ENCODE peak calls at places on chromosome 19, in six cellular contexts. X, Y, M, T, L and D are unnamed samples.

GRCh38 chr19:18282788-18283141 is 1.3 kb upstream of the JUND start:
- DNase-seq in X (no peak), Y (no peak), M (no peak), T (peak), L (no peak), D (no peak)

GRCh38 chr19:4115818-4116385 is 8.0 kb downstream of the MAP2K2 start:
- DNase-seq in X (no peak), Y (no peak), M (no peak), T (peak), L (no peak), D (no peak)

GRCh38 chr19:10290876-10291553 is 1.3 kb downstream of the ICAM5 start:
- DNase-seq in X (peak), Y (no peak), M (no peak), T (peak), L (no peak), D (no peak)

GRCh38 chr19:1276620-1277007 is 1.3 kb downstream of the FAM174C start:
- DNase-seq in X (no peak), Y (no peak), M (no peak), T (peak), L (no peak), D (no peak)

GRCh38 chr19:658916-659839 is 3.8 kb downstream of the RNF126 start:
- DNase-seq in X (no peak), Y (no peak), M (no peak), T (peak), L (no peak), D (no peak)

GRCh38 chr19:11414544-11414943 is 4.6 kb downstream of the RGL3 start:
- DNase-seq in X (no peak), Y (no peak), M (no peak), T (no peak), L (no peak), D (no peak)

GRCh38 chr19:35350591-35350990 is 2.9 kb downstream of the FFAR1 start:
- DNase-seq in X (peak), Y (no peak), M (no peak), T (peak), L (no peak), D (no peak)

GRCh38 chr19:15628236-15629002 is 12.3 kb upstream of the CYP4F3 start:
- DNase-seq in X (no peak), Y (no peak), M (no peak), T (no peak), L (no peak), D (no peak)

GRCh38 chr19:55305983-55306562 is 19.1 kb downstream of the TMEM150B start:
- DNase-seq in X (no peak), Y (peak), M (no peak), T (peak), L (no peak), D (no peak)

GRCh38 chr19:46764817-46765291 is 18.6 kb upstream of the STRN4 start:
- DNase-seq in X (no peak), Y (no peak), M (no peak), T (no peak), L (no peak), D (no peak)

GRCh38 chr19:34904846-34905527 is 21.7 kb upstream of the ZNF30 start:
- DNase-seq in X (peak), Y (peak), M (no peak), T (no peak), L (no peak), D (no peak)

GRCh38 chr19:31834070-31834469 is 484.8 kb upstream of the TSHZ3 start:
- DNase-seq in X (no peak), Y (no peak), M (no peak), T (no peak), L (no peak), D (no peak)

GRCh38 chr19:14410054-14410774 is 8.9 kb downstream of the DDX39A start:
- DNase-seq in X (no peak), Y (no peak), M (no peak), T (peak), L (no peak), D (no peak)

GRCh38 chr19:48628486-48629296 is 8.5 kb downstream of the DBP start:
- DNase-seq in X (no peak), Y (no peak), M (no peak), T (no peak), L (no peak), D (no peak)

GRCh38 chr19:43804443-43804842 is 2.2 kb upstream of the LYPD5 start:
- DNase-seq in X (no peak), Y (no peak), M (no peak), T (no peak), L (no peak), D (no peak)

GRCh38 chr19:40612831-40613668 is 11.9 kb downstream of the LTBP4 start:
- DNase-seq in X (peak), Y (peak), M (no peak), T (peak), L (no peak), D (peak)

GRCh38 chr19:7980635-7981121 is 24.8 kb downstream of the ELAVL1 start:
- DNase-seq in X (no peak), Y (no peak), M (no peak), T (no peak), L (no peak), D (no peak)

GRCh38 chr19:29529646-29530548 is 4.1 kb downstream of the VSTM2B start:
- DNase-seq in X (peak), Y (peak), M (no peak), T (no peak), L (no peak), D (no peak)

GRCh38 chr19:10817291-10818038 is 18.5 kb downstream of the TMED1 start:
- DNase-seq in X (no peak), Y (no peak), M (no peak), T (no peak), L (no peak), D (peak)

GRCh38 chr19:45340232-45340898 is at the start of gene KLC3:
- DNase-seq in X (peak), Y (peak), M (no peak), T (no peak), L (no peak), D (no peak)

GRCh38 chr19:5818594-5818993 is 13.7 kb downstream of the NRTN start:
- DNase-seq in X (no peak), Y (no peak), M (no peak), T (no peak), L (no peak), D (no peak)

GRCh38 chr19:41872775-41873647 is 4.1 kb upstream of the CD79A start:
- DNase-seq in X (peak), Y (peak), M (no peak), T (peak), L (peak), D (no peak)
- TF ChIP-seq CTCF in X (peak), Y (peak), M (peak), T (peak), L (peak), D (no peak)

GRCh38 chr19:50008532-50008931 is 16.6 kb downstream of the VRK3 start:
- DNase-seq in X (peak), Y (peak), M (no peak), T (no peak), L (peak), D (no peak)
- TF ChIP-seq CTCF in X (peak), Y (no peak), M (no peak), T (no peak), L (peak), D (no peak)

GRCh38 chr19:33147538-33147937 is 15.6 kb downstream of the WDR88 start:
- DNase-seq in X (no peak), Y (no peak), M (no peak), T (no peak), L (no peak), D (no peak)

GRCh38 chr19:33156354-33156753 is 24.4 kb downstream of the WDR88 start:
- DNase-seq in X (no peak), Y (no peak), M (no peak), T (no peak), L (no peak), D (no peak)

GRCh38 chr19:33150852-33151518 is 19.1 kb downstream of the WDR88 start:
- DNase-seq in X (no peak), Y (no peak), M (no peak), T (no peak), L (no peak), D (no peak)

GRCh38 chr19:33157906-33158305 is 26.0 kb downstream of the WDR88 start:
- DNase-seq in X (no peak), Y (no peak), M (no peak), T (no peak), L (no peak), D (no peak)

DNA sequence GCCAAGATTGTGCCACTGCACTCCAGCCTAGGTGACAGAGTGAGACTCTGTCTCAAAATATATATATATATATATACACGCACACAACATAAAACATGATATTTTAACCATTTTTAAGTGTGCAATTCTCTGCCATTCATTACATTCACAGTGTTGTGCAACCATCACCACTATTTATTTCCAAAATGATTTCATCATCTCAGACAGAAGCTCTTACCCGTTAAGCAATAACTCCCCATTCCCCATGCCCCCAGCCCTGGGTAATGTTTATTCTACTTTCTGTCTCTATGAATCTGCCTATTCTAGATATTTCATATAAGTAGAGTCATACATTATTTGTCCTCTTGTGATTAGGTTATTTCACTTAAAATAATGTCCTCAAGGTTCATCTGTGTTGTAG is 20.3 kb downstream of the WDR88 start:
- DNase-seq in X (no peak), Y (no peak), M (no peak), T (no peak), L (no peak), D (no peak)
- TF ChIP-seq CTCF in X (no peak), Y (no peak), M (no peak), T (no peak), L (no peak), D (no peak)

GRCh38 chr19:39264306-39265290 is 3.6 kb upstream of the IFNL2 start:
- DNase-seq in X (peak), Y (peak), M (no peak), T (no peak), L (peak), D (no peak)
- TF ChIP-seq CTCF in X (no peak), Y (no peak), M (no peak), T (no peak), L (no peak), D (no peak)